ENCODE peak calls at places on chromosome 5, in seven cellular contexts. V is DND-41; T is CD8-positive, alpha-beta T cell; E is A549; H is HCT116; F is AG04449; X is spleen. R is an unnamed sample.

GRCh38 chr5:180438785-180439780 is 55.1 kb upstream of the CNOT6 start:
- DNase-seq in V (no peak), X (no peak), H (no peak), F (no peak), T (no peak), E (no peak), R (no peak)

GRCh38 chr5:23352437-23352836 is 155.0 kb upstream of the PRDM9 start:
- DNase-seq in E (no peak), V (no peak), F (no peak), T (no peak), X (no peak), H (no peak), R (no peak)

GRCh38 chr5:44332360-44332971 is 56.8 kb downstream of the FGF10 start:
- DNase-seq in V (no peak), T (no peak), E (peak), F (peak), H (peak), X (no peak), R (no peak)

GRCh38 chr5:164319161-164319560 is 813.7 kb downstream of the MAT2B start:
- DNase-seq in T (no peak), X (no peak), F (no peak), V (no peak), E (no peak), H (no peak), R (no peak)

GRCh38 chr5:164306662-164307061 is 801.2 kb downstream of the MAT2B start:
- DNase-seq in E (no peak), X (no peak), T (no peak), H (no peak), F (no peak), V (no peak), R (no peak)

GRCh38 chr5:181159286-181160143 is 12.1 kb downstream of the OR2V2 start:
- DNase-seq in X (peak), F (no peak), E (peak), H (peak), T (peak), V (peak), R (no peak)

GRCh38 chr5:74673011-74673790 is 11.8 kb upstream of the HEXB start:
- DNase-seq in E (no peak), T (no peak), V (no peak), X (no peak), H (peak), F (no peak), R (no peak)

GRCh38 chr5:7638456-7638855 is 212.5 kb downstream of the CFAP90 start:
- DNase-seq in X (no peak), H (no peak), F (no peak), E (no peak), V (no peak), T (no peak), R (no peak)

GRCh38 chr5:113232667-113233066 is 202.1 kb downstream of the TSSK1B start:
- DNase-seq in E (no peak), X (no peak), V (no peak), H (no peak), T (no peak), F (no peak), R (no peak)

GRCh38 chr5:73938280-73938937 is 312.4 kb downstream of the ARHGEF28 start:
- DNase-seq in T (no peak), V (no peak), X (no peak), F (peak), E (peak), H (peak), R (no peak)

GRCh38 chr5:56735845-56736641 is 79.3 kb upstream of the MAP3K1 start:
- DNase-seq in H (no peak), X (no peak), E (no peak), T (no peak), V (no peak), F (no peak), R (no peak)
- H3K4me3 ChIP-seq in H (no peak), X (no peak), E (no peak), T (peak), V (no peak), F (no peak), R (no peak)

DNA sequence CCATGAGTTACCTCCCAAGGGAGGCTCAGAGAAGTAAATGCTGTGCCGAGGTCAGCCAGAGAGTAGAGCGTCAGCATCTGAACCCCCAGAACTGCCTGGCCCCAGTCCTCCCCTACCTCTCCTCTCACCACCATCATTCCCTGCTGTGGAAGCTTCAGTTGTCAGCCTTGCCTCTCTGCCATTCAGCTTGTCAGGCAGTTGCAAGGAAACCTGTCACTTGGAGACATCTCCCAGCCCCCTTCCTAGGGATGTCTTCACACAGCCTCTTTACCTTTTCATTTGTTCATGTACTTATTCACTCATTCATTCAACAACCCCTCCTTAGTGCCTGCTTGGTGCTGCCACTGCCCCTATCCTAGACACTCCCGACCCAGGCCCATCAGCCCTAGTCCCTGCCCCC is 2.1 kb downstream of the RGS14 start:
- DNase-seq in E (no peak), X (no peak), H (no peak), F (no peak), V (no peak), T (no peak), R (no peak)
- TF ChIP-seq CTCF in E (no peak), X (no peak), H (no peak), F (no peak), V (no peak), T (no peak), R (no peak)

GRCh38 chr5:96958977-96959376 is 23.1 kb downstream of the LNPEP start:
- DNase-seq in F (no peak), T (no peak), X (no peak), V (no peak), H (no peak), E (no peak), R (no peak)

GRCh38 chr5:96952946-96953730 is 17.3 kb downstream of the LNPEP start:
- DNase-seq in F (no peak), X (no peak), T (no peak), E (no peak), H (no peak), V (no peak), R (no peak)

GRCh38 chr5:96961053-96961452 is 25.2 kb downstream of the LNPEP start:
- DNase-seq in V (no peak), F (no peak), T (no peak), X (no peak), H (no peak), E (no peak), R (peak)

GRCh38 chr5:96952118-96952750 is 16.4 kb downstream of the LNPEP start:
- DNase-seq in F (no peak), X (no peak), T (no peak), V (no peak), H (no peak), E (no peak), R (no peak)

GRCh38 chr5:96957125-96958041 is 21.5 kb downstream of the LNPEP start:
- DNase-seq in T (no peak), X (no peak), V (no peak), E (no peak), F (no peak), H (no peak), R (no peak)
- H3K4me3 ChIP-seq in T (no peak), X (no peak), V (no peak), E (no peak), F (no peak), H (no peak), R (peak)

GRCh38 chr5:140801494-140801841 is 611 bp downstream of the PCDHA3 start:
- DNase-seq in T (no peak), F (no peak), X (no peak), H (no peak), V (no peak), E (peak), R (no peak)

GRCh38 chr5:140808889-140809291 is 2.0 kb downstream of the PCDHA4 start:
- DNase-seq in E (no peak), V (no peak), H (no peak), X (no peak), F (no peak), T (no peak), R (no peak)

GRCh38 chr5:140802781-140803271 is 2.0 kb downstream of the PCDHA3 start:
- DNase-seq in V (no peak), E (no peak), F (no peak), H (no peak), T (no peak), X (no peak), R (no peak)

GRCh38 chr5:140806834-140807775 is at the start of gene PCDHA4:
- DNase-seq in X (no peak), E (peak), V (no peak), F (no peak), H (no peak), T (no peak), R (no peak)
- TF ChIP-seq CTCF in X (no peak), E (peak), V (peak), F (peak), H (peak), T (no peak), R (peak)

GRCh38 chr5:139277171-139277570 is 16.4 kb upstream of the MATR3 start:
- DNase-seq in X (no peak), H (no peak), E (no peak), V (no peak), T (no peak), F (no peak), R (no peak)
- H3K4me3 ChIP-seq in X (no peak), H (no peak), E (peak), V (no peak), T (no peak), F (no peak), R (peak)

DNA sequence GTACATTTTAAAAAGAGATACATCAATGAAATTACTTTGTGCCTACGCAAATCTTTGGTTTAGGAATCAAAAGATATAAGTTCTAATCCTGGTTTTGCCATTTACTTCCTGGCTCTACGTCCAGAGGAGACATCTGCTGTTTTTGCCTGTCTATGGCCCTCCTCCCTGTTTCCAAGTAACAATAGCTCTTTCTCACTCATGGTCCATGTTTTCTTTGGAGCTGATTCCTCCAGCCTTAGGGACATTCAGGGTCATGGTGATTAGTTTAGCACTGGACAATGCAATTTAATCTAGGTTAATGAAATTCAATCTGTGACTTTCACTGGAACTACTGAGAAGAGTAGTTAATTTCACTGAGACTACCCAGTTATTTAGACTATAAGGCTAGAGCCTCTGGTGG is 170.6 kb downstream of the SEMA6A start:
- DNase-seq in T (no peak), H (no peak), X (no peak), E (no peak), F (no peak), V (no peak), R (no peak)
- TF ChIP-seq CTCF in T (no peak), H (no peak), X (no peak), E (no peak), F (no peak), V (no peak), R (no peak)

DNA sequence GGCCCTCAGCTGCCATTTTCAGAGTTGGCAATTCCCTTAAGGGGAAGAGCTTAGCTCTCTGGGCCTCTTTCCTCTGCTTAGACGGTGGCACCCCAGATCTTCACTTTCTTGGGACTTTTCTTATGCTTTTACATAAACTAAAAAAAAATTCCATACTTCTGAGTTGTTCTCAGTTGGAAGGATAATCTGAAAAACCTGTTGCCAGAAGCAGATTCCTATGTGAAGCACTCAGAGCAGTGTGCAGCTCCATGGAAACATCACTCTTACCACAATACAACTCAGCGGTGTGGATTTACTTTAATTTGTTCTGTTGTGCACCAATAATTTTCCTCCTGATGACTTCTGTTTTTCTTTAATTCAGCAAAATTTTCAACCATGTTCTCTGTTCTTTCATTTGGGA is 44.1 kb upstream of the MROH2B start:
- DNase-seq in H (no peak), V (no peak), T (no peak), F (peak), E (no peak), X (no peak), R (no peak)
- H3K4me3 ChIP-seq in H (no peak), V (no peak), T (no peak), F (no peak), E (no peak), X (no peak), R (no peak)

GRCh38 chr5:77437194-77437593 is 54.9 kb downstream of the WDR41 start:
- DNase-seq in H (peak), X (no peak), F (no peak), E (no peak), V (no peak), T (no peak), R (no peak)
- TF ChIP-seq CTCF in H (no peak), X (no peak), F (peak), E (peak), V (peak), T (no peak), R (no peak)

DNA sequence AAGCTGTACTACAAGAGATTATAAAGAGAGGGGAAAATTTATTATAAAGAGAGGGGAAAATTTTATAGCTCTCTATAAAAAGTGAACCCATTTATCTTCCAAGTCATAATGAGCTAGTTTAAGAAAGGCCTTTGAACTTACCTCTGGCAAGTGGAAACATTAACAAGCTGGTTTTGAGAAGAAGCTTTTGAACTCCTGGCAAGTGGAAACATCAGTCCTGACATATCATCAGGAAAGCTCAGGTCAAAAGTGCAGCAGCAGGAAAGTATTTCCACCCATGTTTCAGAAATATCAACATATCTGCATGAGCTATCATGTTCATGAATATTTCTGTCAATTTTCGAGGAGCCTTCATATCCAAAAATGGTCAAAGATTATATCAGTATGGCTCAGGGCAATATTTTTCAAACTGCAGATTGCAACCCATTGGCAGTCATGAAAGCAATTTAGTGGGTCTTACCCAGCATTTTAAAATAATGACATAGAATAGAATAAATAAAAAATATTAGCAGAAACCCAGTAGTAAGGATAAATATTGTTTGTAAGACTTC is 133.9 kb downstream of the PLK2 start:
- DNase-seq in X (no peak), V (no peak), H (no peak), E (no peak), T (no peak), F (no peak), R (no peak)
- H3K4me3 ChIP-seq in X (no peak), V (no peak), H (no peak), E (no peak), T (no peak), F (no peak), R (no peak)

R was measured in GM12864.